ENCODE peak calls at places on chromosomes 4 and X, in nine cellular contexts. One of them, this sample, is unnamed.

GRCh38 chr4:171279131-171279530 is 534.1 kb upstream of the GALNTL6 start:
- DNase-seq in HFF-Myc: no peak
- DNase-seq in ovary: no peak
- DNase-seq in right cardiac atrium: no peak
- DNase-seq in right lobe of liver: no peak
- DNase-seq in right atrium auricular region: no peak
- DNase-seq in brain microvascular endothelial cell: no peak
- DNase-seq in cardiac muscle cell: no peak
- DNase-seq in NB4: no peak
- DNase-seq in this sample: no peak

GRCh38 chrX:42686296-42686695 is 91.7 kb downstream of the PPP1R2C start:
- DNase-seq in HFF-Myc: no peak
- DNase-seq in ovary: no peak
- DNase-seq in right cardiac atrium: no peak
- DNase-seq in right lobe of liver: no peak
- DNase-seq in right atrium auricular region: no peak
- DNase-seq in brain microvascular endothelial cell: no peak
- DNase-seq in cardiac muscle cell: no peak
- DNase-seq in NB4: no peak
- DNase-seq in this sample: no peak

GRCh38 chrX:120575379-120576114 is 14.8 kb upstream of the CUL4B start:
- DNase-seq in HFF-Myc: no peak
- DNase-seq in ovary: no peak
- DNase-seq in right cardiac atrium: no peak
- DNase-seq in right lobe of liver: no peak
- DNase-seq in right atrium auricular region: no peak
- DNase-seq in brain microvascular endothelial cell: no peak
- DNase-seq in cardiac muscle cell: no peak
- DNase-seq in NB4: no peak
- DNase-seq in this sample: no peak

GRCh38 chr4:14333616-14334015 is 668.7 kb upstream of the CPEB2 start:
- DNase-seq in HFF-Myc: no peak
- DNase-seq in ovary: no peak
- DNase-seq in right cardiac atrium: no peak
- DNase-seq in right lobe of liver: no peak
- DNase-seq in right atrium auricular region: no peak
- DNase-seq in brain microvascular endothelial cell: no peak
- DNase-seq in cardiac muscle cell: no peak
- DNase-seq in NB4: no peak
- DNase-seq in this sample: no peak

GRCh38 chr4:3703343-3703676 is 62.9 kb upstream of the ADRA2C start:
- DNase-seq in HFF-Myc: no peak
- DNase-seq in ovary: no peak
- DNase-seq in right cardiac atrium: no peak
- DNase-seq in right lobe of liver: peak
- DNase-seq in right atrium auricular region: no peak
- DNase-seq in brain microvascular endothelial cell: no peak
- DNase-seq in cardiac muscle cell: no peak
- DNase-seq in NB4: no peak
- DNase-seq in this sample: no peak

GRCh38 chrX:112646651-112647050 is 33.1 kb downstream of the LHFPL1 start:
- DNase-seq in HFF-Myc: no peak
- DNase-seq in ovary: no peak
- DNase-seq in right cardiac atrium: no peak
- DNase-seq in right lobe of liver: no peak
- DNase-seq in right atrium auricular region: no peak
- DNase-seq in brain microvascular endothelial cell: no peak
- DNase-seq in cardiac muscle cell: no peak
- DNase-seq in NB4: no peak
- DNase-seq in this sample: no peak

GRCh38 chr4:146018247-146018646 is 79.6 kb upstream of the ZNF827 start:
- DNase-seq in HFF-Myc: no peak
- DNase-seq in ovary: no peak
- DNase-seq in right cardiac atrium: no peak
- DNase-seq in right lobe of liver: no peak
- DNase-seq in right atrium auricular region: no peak
- DNase-seq in brain microvascular endothelial cell: no peak
- DNase-seq in cardiac muscle cell: no peak
- DNase-seq in NB4: no peak
- DNase-seq in this sample: no peak

GRCh38 chr4:57691370-57691769 is 581.2 kb upstream of the IGFBP7 start:
- DNase-seq in HFF-Myc: no peak
- DNase-seq in ovary: no peak
- DNase-seq in right cardiac atrium: no peak
- DNase-seq in right lobe of liver: no peak
- DNase-seq in right atrium auricular region: no peak
- DNase-seq in brain microvascular endothelial cell: no peak
- DNase-seq in cardiac muscle cell: no peak
- DNase-seq in NB4: no peak
- DNase-seq in this sample: no peak

GRCh38 chr4:186368291-186368690 is 102.3 kb downstream of the F11 start:
- DNase-seq in HFF-Myc: no peak
- DNase-seq in ovary: no peak
- DNase-seq in right cardiac atrium: no peak
- DNase-seq in right lobe of liver: no peak
- DNase-seq in right atrium auricular region: no peak
- DNase-seq in brain microvascular endothelial cell: no peak
- DNase-seq in cardiac muscle cell: no peak
- DNase-seq in NB4: no peak
- DNase-seq in this sample: no peak

GRCh38 chrX:77442728-77443127 is 4.5 kb upstream of the FGF16 start:
- DNase-seq in HFF-Myc: peak
- DNase-seq in ovary: no peak
- DNase-seq in right cardiac atrium: no peak
- DNase-seq in right lobe of liver: no peak
- DNase-seq in right atrium auricular region: no peak
- DNase-seq in brain microvascular endothelial cell: peak
- DNase-seq in cardiac muscle cell: peak
- DNase-seq in NB4: no peak
- DNase-seq in this sample: no peak

DNA sequence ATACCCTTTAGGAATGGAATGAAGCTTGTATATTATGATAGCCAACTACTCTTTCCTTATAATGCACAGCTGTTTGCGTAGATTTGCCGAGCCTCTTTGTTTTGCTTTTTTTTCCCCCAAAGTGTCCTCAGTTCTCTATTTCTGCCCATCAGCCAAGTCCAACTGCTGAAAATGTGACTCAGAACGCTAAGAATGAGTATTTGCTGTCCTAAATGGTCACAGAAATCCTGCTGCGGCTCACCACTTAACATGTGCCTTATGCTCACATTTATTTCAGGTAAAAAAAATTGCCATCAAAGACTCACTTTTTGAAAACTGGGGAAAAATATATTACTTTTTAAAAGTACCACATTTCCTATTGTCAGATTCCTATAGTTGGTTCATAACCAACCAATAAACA is 36.9 kb downstream of the GABRA4 start:
- DNase-seq in HFF-Myc: no peak
- DNase-seq in ovary: no peak
- DNase-seq in right cardiac atrium: no peak
- DNase-seq in right lobe of liver: no peak
- DNase-seq in right atrium auricular region: no peak
- DNase-seq in brain microvascular endothelial cell: peak
- DNase-seq in cardiac muscle cell: no peak
- DNase-seq in NB4: no peak
- DNase-seq in this sample: no peak
- H3K4me3 ChIP-seq in HFF-Myc: no peak
- H3K4me3 ChIP-seq in ovary: no peak
- H3K4me3 ChIP-seq in right cardiac atrium: no peak
- H3K4me3 ChIP-seq in right lobe of liver: no peak
- H3K4me3 ChIP-seq in right atrium auricular region: no peak
- H3K4me3 ChIP-seq in brain microvascular endothelial cell: no peak
- H3K4me3 ChIP-seq in cardiac muscle cell: no peak
- H3K4me3 ChIP-seq in NB4: no peak
- H3K4me3 ChIP-seq in this sample: no peak

DNA sequence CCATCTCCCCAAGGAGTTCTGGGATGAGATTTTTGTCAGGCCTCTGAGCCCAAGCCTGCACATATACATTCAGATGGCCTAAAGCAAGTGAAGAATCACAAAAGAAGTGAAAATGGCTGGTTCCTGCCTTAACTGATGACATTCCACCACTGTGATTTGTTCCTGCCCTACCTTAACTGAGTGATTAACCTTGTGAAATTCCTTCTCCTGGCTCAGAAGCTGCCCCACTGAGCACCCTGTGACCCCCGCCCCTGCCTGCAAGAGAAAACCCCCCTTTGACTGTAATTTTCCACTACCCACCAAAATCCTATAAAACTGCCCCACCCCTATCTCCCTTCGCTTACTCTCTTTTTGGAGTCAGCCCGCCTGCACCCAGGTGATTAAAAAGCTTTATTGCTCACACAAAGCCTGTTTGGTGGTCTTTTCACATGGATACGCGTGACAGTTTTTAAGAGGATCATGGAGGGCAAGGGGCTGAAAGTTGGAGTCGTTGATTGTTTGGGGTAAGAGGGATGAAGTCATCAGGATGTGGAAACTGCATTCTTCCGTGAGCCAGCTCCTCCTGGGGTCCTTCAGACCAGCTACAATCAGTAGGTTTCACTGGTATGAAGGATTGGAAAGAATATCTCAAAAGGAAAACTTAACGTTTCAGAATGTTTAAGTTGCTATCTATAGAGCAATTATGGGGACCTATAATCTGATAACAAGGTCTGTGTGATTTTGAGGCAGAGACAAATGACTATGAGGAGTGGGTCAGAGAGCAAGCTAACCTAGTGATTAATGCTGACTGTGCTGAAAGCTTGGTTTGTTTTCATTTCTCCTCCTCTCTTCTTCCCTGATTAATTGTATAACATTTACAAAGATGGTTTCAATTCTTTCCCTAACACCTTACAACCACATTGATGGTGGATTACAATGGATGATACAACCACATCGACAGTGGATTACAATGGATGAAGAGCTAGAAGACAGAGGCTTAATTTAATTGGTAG is 28.6 kb upstream of the MAGEA11 start:
- DNase-seq in HFF-Myc: no peak
- DNase-seq in ovary: no peak
- DNase-seq in right cardiac atrium: no peak
- DNase-seq in right lobe of liver: no peak
- DNase-seq in right atrium auricular region: no peak
- DNase-seq in brain microvascular endothelial cell: no peak
- DNase-seq in cardiac muscle cell: no peak
- DNase-seq in NB4: no peak
- DNase-seq in this sample: no peak
- H3K4me3 ChIP-seq in HFF-Myc: no peak
- H3K4me3 ChIP-seq in ovary: no peak
- H3K4me3 ChIP-seq in right cardiac atrium: no peak
- H3K4me3 ChIP-seq in right lobe of liver: no peak
- H3K4me3 ChIP-seq in right atrium auricular region: no peak
- H3K4me3 ChIP-seq in brain microvascular endothelial cell: no peak
- H3K4me3 ChIP-seq in cardiac muscle cell: no peak
- H3K4me3 ChIP-seq in NB4: no peak
- H3K4me3 ChIP-seq in this sample: no peak

GRCh38 chrX:16125520-16126149 is 2.3 kb downstream of the GRPR start:
- DNase-seq in HFF-Myc: no peak
- DNase-seq in ovary: no peak
- DNase-seq in right cardiac atrium: no peak
- DNase-seq in right lobe of liver: no peak
- DNase-seq in right atrium auricular region: no peak
- DNase-seq in brain microvascular endothelial cell: no peak
- DNase-seq in cardiac muscle cell: no peak
- DNase-seq in NB4: no peak
- DNase-seq in this sample: no peak
- H3K4me3 ChIP-seq in HFF-Myc: no peak
- H3K4me3 ChIP-seq in ovary: no peak
- H3K4me3 ChIP-seq in right cardiac atrium: no peak
- H3K4me3 ChIP-seq in right lobe of liver: no peak
- H3K4me3 ChIP-seq in right atrium auricular region: no peak
- H3K4me3 ChIP-seq in brain microvascular endothelial cell: no peak
- H3K4me3 ChIP-seq in cardiac muscle cell: no peak
- H3K4me3 ChIP-seq in NB4: no peak
- H3K4me3 ChIP-seq in this sample: no peak

GRCh38 chr4:168769857-168770256 is 240.2 kb downstream of the CBR4 start:
- DNase-seq in HFF-Myc: no peak
- DNase-seq in ovary: no peak
- DNase-seq in right cardiac atrium: no peak
- DNase-seq in right lobe of liver: no peak
- DNase-seq in right atrium auricular region: no peak
- DNase-seq in brain microvascular endothelial cell: no peak
- DNase-seq in cardiac muscle cell: no peak
- DNase-seq in NB4: no peak
- DNase-seq in this sample: no peak

GRCh38 chr4:168766537-168767316 is 243.3 kb downstream of the CBR4 start:
- DNase-seq in HFF-Myc: no peak
- DNase-seq in ovary: no peak
- DNase-seq in right cardiac atrium: no peak
- DNase-seq in right lobe of liver: no peak
- DNase-seq in right atrium auricular region: no peak
- DNase-seq in brain microvascular endothelial cell: peak
- DNase-seq in cardiac muscle cell: peak
- DNase-seq in NB4: no peak
- DNase-seq in this sample: no peak

GRCh38 chr4:168771251-168771650 is 238.8 kb downstream of the CBR4 start:
- DNase-seq in HFF-Myc: no peak
- DNase-seq in ovary: no peak
- DNase-seq in right cardiac atrium: no peak
- DNase-seq in right lobe of liver: no peak
- DNase-seq in right atrium auricular region: no peak
- DNase-seq in brain microvascular endothelial cell: no peak
- DNase-seq in cardiac muscle cell: no peak
- DNase-seq in NB4: no peak
- DNase-seq in this sample: no peak

GRCh38 chr4:168765726-168766125 is 244.3 kb downstream of the CBR4 start:
- DNase-seq in HFF-Myc: no peak
- DNase-seq in ovary: no peak
- DNase-seq in right cardiac atrium: peak
- DNase-seq in right lobe of liver: no peak
- DNase-seq in right atrium auricular region: peak
- DNase-seq in brain microvascular endothelial cell: no peak
- DNase-seq in cardiac muscle cell: peak
- DNase-seq in NB4: no peak
- DNase-seq in this sample: no peak

DNA sequence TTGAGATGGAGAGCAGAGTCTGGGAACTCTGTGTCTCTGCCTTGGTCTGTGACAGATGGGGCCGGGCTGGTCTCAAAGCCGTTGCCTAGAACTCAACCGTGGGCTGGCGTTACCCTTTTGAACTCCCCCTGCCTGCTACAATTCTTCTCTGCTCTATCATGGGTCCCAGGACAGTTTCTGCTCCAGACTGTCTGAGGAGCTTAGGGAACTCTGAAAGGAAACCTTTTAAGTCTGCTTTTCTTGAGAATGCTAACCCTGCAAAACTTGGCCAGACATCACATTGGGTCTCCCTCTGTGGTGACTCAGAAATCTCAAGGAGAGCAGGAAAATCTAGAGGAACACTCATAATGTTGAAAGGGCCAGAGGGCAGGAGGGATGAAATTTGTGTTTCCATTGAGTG is 240.6 kb downstream of the CBR4 start:
- DNase-seq in HFF-Myc: no peak
- DNase-seq in ovary: no peak
- DNase-seq in right cardiac atrium: peak
- DNase-seq in right lobe of liver: no peak
- DNase-seq in right atrium auricular region: no peak
- DNase-seq in brain microvascular endothelial cell: peak
- DNase-seq in cardiac muscle cell: peak
- DNase-seq in NB4: no peak
- DNase-seq in this sample: no peak
- H3K4me3 ChIP-seq in HFF-Myc: no peak
- H3K4me3 ChIP-seq in ovary: no peak
- H3K4me3 ChIP-seq in right cardiac atrium: no peak
- H3K4me3 ChIP-seq in right lobe of liver: no peak
- H3K4me3 ChIP-seq in right atrium auricular region: no peak
- H3K4me3 ChIP-seq in brain microvascular endothelial cell: no peak
- H3K4me3 ChIP-seq in cardiac muscle cell: no peak
- H3K4me3 ChIP-seq in NB4: no peak
- H3K4me3 ChIP-seq in this sample: no peak

GRCh38 chr4:17367201-17367600 is 144.7 kb downstream of the QDPR start:
- DNase-seq in HFF-Myc: no peak
- DNase-seq in ovary: no peak
- DNase-seq in right cardiac atrium: no peak
- DNase-seq in right lobe of liver: no peak
- DNase-seq in right atrium auricular region: no peak
- DNase-seq in brain microvascular endothelial cell: no peak
- DNase-seq in cardiac muscle cell: no peak
- DNase-seq in NB4: no peak
- DNase-seq in this sample: no peak
- H3K4me3 ChIP-seq in HFF-Myc: no peak
- H3K4me3 ChIP-seq in ovary: no peak
- H3K4me3 ChIP-seq in right cardiac atrium: no peak
- H3K4me3 ChIP-seq in right lobe of liver: no peak
- H3K4me3 ChIP-seq in right atrium auricular region: no peak
- H3K4me3 ChIP-seq in brain microvascular endothelial cell: no peak
- H3K4me3 ChIP-seq in cardiac muscle cell: no peak
- H3K4me3 ChIP-seq in NB4: no peak
- H3K4me3 ChIP-seq in this sample: no peak

This sample was measured in GM12864.